ENCODE peak calls at places on chromosomes 1 and 21, in four cellular contexts. One of them, this sample, is unnamed.

GRCh38 chr1:238606896-238607295 is 716.2 kb upstream of the ZP4 start:
- DNase-seq in K562: no peak
- DNase-seq in GM12878: no peak
- DNase-seq in HepG2: no peak
- DNase-seq in this sample: no peak

GRCh38 chr21:35178812-35179211 is 129.7 kb upstream of the RUNX1 start:
- DNase-seq in GM12878: no peak
- DNase-seq in K562: no peak
- DNase-seq in HepG2: no peak
- DNase-seq in this sample: peak; percentile 10

GRCh38 chr1:51926171-51926812 is 47.8 kb upstream of the NRDC start:
- DNase-seq in HepG2: no peak
- DNase-seq in K562: peak; percentile 57
- DNase-seq in GM12878: no peak
- DNase-seq in this sample: peak; percentile 52

GRCh38 chr1:32893198-32894018 is 7.1 kb downstream of the HPCA start:
- DNase-seq in K562: peak; percentile 69
- DNase-seq in GM12878: no peak
- DNase-seq in HepG2: no peak
- DNase-seq in this sample: no peak

GRCh38 chr1:28329395-28330153 is 734 bp downstream of the MED18 start:
- DNase-seq in HepG2: peak; percentile 21
- DNase-seq in GM12878: no peak
- DNase-seq in K562: peak; percentile 70
- DNase-seq in this sample: peak; percentile 25

GRCh38 chr1:233082778-233083550 is 132.6 kb downstream of the NTPCR start:
- DNase-seq in HepG2: no peak
- DNase-seq in GM12878: no peak
- DNase-seq in K562: no peak
- DNase-seq in this sample: no peak

GRCh38 chr1:236457775-236458174 is 63.7 kb downstream of the EDARADD start:
- DNase-seq in K562: no peak
- DNase-seq in GM12878: peak; percentile 50
- DNase-seq in HepG2: no peak
- DNase-seq in this sample: no peak

GRCh38 chr1:14763977-14764376 is 165.5 kb downstream of the KAZN start:
- DNase-seq in K562: no peak
- DNase-seq in HepG2: no peak
- DNase-seq in GM12878: no peak
- DNase-seq in this sample: no peak

GRCh38 chr21:35136586-35137254 is 87.6 kb upstream of the RUNX1 start:
- DNase-seq in GM12878: no peak
- DNase-seq in K562: peak; percentile 79
- DNase-seq in HepG2: peak; percentile 49
- DNase-seq in this sample: peak; percentile 30

GRCh38 chr1:117128323-117129079 is 7.0 kb upstream of the TRIM45 start:
- DNase-seq in HepG2: no peak
- DNase-seq in K562: peak; percentile 49
- DNase-seq in GM12878: no peak
- DNase-seq in this sample: peak; percentile 68

GRCh38 chr1:152035406-152036315 is 1.1 kb downstream of the S100A11 start:
- DNase-seq in K562: peak; percentile 68
- DNase-seq in HepG2: no peak
- DNase-seq in GM12878: no peak
- DNase-seq in this sample: peak; percentile 63

GRCh38 chr1:56065729-56066128 is 513.6 kb downstream of the PLPP3 start:
- DNase-seq in K562: no peak
- DNase-seq in HepG2: no peak
- DNase-seq in GM12878: no peak
- DNase-seq in this sample: no peak

GRCh38 chr1:67668660-67669059 is 16.3 kb upstream of the GADD45A start:
- DNase-seq in HepG2: no peak
- DNase-seq in K562: no peak
- DNase-seq in GM12878: no peak
- DNase-seq in this sample: no peak

GRCh38 chr1:223291796-223292195 is 72.2 kb downstream of the SUSD4 start:
- DNase-seq in K562: no peak
- DNase-seq in GM12878: no peak
- DNase-seq in HepG2: no peak
- DNase-seq in this sample: no peak

GRCh38 chr1:96808186-96808585 is 86.6 kb downstream of the PTBP2 start:
- DNase-seq in K562: peak; percentile 17
- DNase-seq in GM12878: no peak
- DNase-seq in HepG2: no peak
- DNase-seq in this sample: peak; percentile 21

GRCh38 chr21:25171438-25171837 is 435.8 kb downstream of the MRPL39 start:
- DNase-seq in GM12878: no peak
- DNase-seq in K562: no peak
- DNase-seq in HepG2: no peak
- DNase-seq in this sample: no peak

GRCh38 chr1:32055426-32055825 is 17.3 kb upstream of the TMEM39B start:
- DNase-seq in HepG2: no peak
- DNase-seq in GM12878: no peak
- DNase-seq in K562: no peak
- DNase-seq in this sample: no peak

GRCh38 chr1:156870734-156871133 is 10.1 kb downstream of the NTRK1 start:
- DNase-seq in GM12878: no peak
- DNase-seq in HepG2: no peak
- DNase-seq in K562: no peak
- DNase-seq in this sample: no peak

GRCh38 chr1:229810140-229810539 is 184.1 kb downstream of the URB2 start:
- DNase-seq in GM12878: no peak
- DNase-seq in HepG2: no peak
- DNase-seq in K562: no peak
- DNase-seq in this sample: no peak

GRCh38 chr1:3053366-3053980 is 15.5 kb upstream of the PRDM16 start:
- DNase-seq in K562: no peak
- DNase-seq in GM12878: no peak
- DNase-seq in HepG2: no peak
- DNase-seq in this sample: no peak

GRCh38 chr1:57377731-57378139 is 46.1 kb downstream of the DAB1 start:
- DNase-seq in K562: no peak
- DNase-seq in HepG2: no peak
- DNase-seq in GM12878: no peak
- DNase-seq in this sample: no peak

GRCh38 chr1:27966402-27967105 is 6.8 kb downstream of the XKR8 start:
- DNase-seq in GM12878: no peak
- DNase-seq in K562: no peak
- DNase-seq in HepG2: no peak
- DNase-seq in this sample: no peak

GRCh38 chr1:117512728-117513321 is 93.0 kb upstream of the TENT5C start:
- DNase-seq in HepG2: no peak
- DNase-seq in K562: peak; percentile 29
- DNase-seq in GM12878: no peak
- DNase-seq in this sample: peak; percentile 41

GRCh38 chr1:229664133-229664689 is 38.2 kb downstream of the URB2 start:
- DNase-seq in HepG2: no peak
- DNase-seq in K562: peak; percentile 21
- DNase-seq in GM12878: peak; percentile 69
- DNase-seq in this sample: peak; percentile 85

GRCh38 chr21:42095581-42095980 is 24.5 kb downstream of the UMODL1 start:
- DNase-seq in GM12878: no peak
- DNase-seq in K562: no peak
- DNase-seq in HepG2: no peak
- DNase-seq in this sample: no peak

GRCh38 chr1:216910081-216910840 is 187.0 kb upstream of the ESRRG start:
- DNase-seq in GM12878: no peak
- DNase-seq in K562: no peak
- DNase-seq in HepG2: no peak
- DNase-seq in this sample: no peak

GRCh38 chr1:236129315-236129714 is 13.0 kb upstream of the GPR137B start:
- DNase-seq in GM12878: no peak
- DNase-seq in K562: no peak
- DNase-seq in HepG2: no peak
- DNase-seq in this sample: no peak

GRCh38 chr21:35138665-35139381 is 89.7 kb upstream of the RUNX1 start:
- DNase-seq in K562: peak; percentile 78
- DNase-seq in GM12878: no peak
- DNase-seq in HepG2: no peak
- DNase-seq in this sample: no peak

GRCh38 chr1:54549181-54549924 is 1.3 kb downstream of the ACOT11 start:
- DNase-seq in HepG2: no peak
- DNase-seq in GM12878: no peak
- DNase-seq in K562: no peak
- DNase-seq in this sample: no peak

GRCh38 chr1:213931804-213932203 is 56.0 kb upstream of the PROX1 start:
- DNase-seq in K562: peak; percentile 1
- DNase-seq in HepG2: no peak
- DNase-seq in GM12878: no peak
- DNase-seq in this sample: no peak

GRCh38 chr1:194420706-194421105 is 1234.3 kb upstream of the B3GALT2 start:
- DNase-seq in HepG2: no peak
- DNase-seq in K562: no peak
- DNase-seq in GM12878: no peak
- DNase-seq in this sample: no peak

GRCh38 chr1:21000245-21000594 is 176.5 kb downstream of the EIF4G3 start:
- DNase-seq in HepG2: no peak
- DNase-seq in K562: no peak
- DNase-seq in GM12878: no peak
- DNase-seq in this sample: no peak

GRCh38 chr1:109508001-109508872 is 1.3 kb downstream of the AMIGO1 start:
- DNase-seq in K562: no peak
- DNase-seq in HepG2: no peak
- DNase-seq in GM12878: no peak
- DNase-seq in this sample: no peak
- H4K20me1 ChIP-seq in K562: peaks cover 8% of the 10 kb centered on the region
- H4K20me1 ChIP-seq in HepG2: no peaks in the 10 kb centered on the region
- H4K20me1 ChIP-seq in GM12878: no peaks in the 10 kb centered on the region
- H4K20me1 ChIP-seq in this sample: no peaks in the 10 kb centered on the region

GRCh38 chr1:114390361-114390760 is 120.6 kb downstream of the TRIM33 start:
- DNase-seq in GM12878: no peak
- DNase-seq in K562: no peak
- DNase-seq in HepG2: no peak
- DNase-seq in this sample: no peak
- TF ChIP-seq MYC in GM12878: no peak
- TF ChIP-seq MYC in K562: no peak
- TF ChIP-seq MYC in HepG2: no peak
- TF ChIP-seq MYC in this sample: no peak

DNA sequence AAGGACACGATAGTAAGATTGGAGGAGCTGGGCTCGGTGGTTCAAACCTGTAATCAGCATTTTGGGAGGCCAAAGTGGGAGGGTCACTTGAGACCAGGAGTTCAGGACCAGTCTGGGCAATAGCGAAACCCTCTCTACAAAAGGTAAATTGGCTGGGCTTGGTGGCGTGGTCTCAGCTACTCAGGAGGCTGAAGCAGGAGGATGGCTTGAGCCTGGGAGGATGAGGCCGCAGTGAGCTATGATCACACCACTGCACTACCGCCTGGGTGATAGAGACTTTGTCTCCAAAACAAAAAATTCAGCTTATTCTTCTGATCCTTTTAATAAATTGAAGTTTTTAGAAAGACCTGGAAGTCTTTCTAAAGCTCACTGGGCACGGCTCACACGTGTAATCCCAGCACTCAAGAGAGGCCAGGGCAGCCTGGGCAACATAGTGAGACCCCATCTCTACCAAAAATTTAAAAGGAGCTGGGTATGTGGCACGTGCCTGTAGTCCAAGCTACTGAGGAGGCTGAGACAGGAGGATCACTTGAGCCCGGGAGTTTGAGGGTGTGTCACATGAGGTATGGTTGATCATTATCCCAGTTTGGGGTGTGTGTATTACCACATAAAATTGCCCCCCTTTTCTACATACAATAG is 15.3 kb downstream of the MASP2 start:
- DNase-seq in K562: no peak
- DNase-seq in HepG2: no peak
- DNase-seq in GM12878: no peak
- DNase-seq in this sample: no peak
- TF ChIP-seq EZH2 in K562: no peak
- TF ChIP-seq EZH2 in HepG2: no peak
- TF ChIP-seq EZH2 in GM12878: no peak
- TF ChIP-seq EZH2 in this sample: no peak

GRCh38 chr1:39113109-39113743 is 87.1 kb downstream of the NDUFS5 start:
- DNase-seq in K562: no peak
- DNase-seq in GM12878: no peak
- DNase-seq in HepG2: no peak
- DNase-seq in this sample: no peak
- H4K20me1 ChIP-seq in K562: peaks cover 3% of the 10 kb centered on the region
- H4K20me1 ChIP-seq in GM12878: peaks cover 4% of the 10 kb centered on the region
- H4K20me1 ChIP-seq in HepG2: no peaks in the 10 kb centered on the region
- H4K20me1 ChIP-seq in this sample: peaks cover 24% of the 10 kb centered on the region

GRCh38 chr1:119893238-119893791 is 3.0 kb downstream of the ADAM30 start:
- DNase-seq in GM12878: no peak
- DNase-seq in K562: no peak
- DNase-seq in HepG2: no peak
- DNase-seq in this sample: no peak
- TF ChIP-seq MYC in GM12878: no peak
- TF ChIP-seq MYC in K562: no peak
- TF ChIP-seq MYC in HepG2: no peak
- TF ChIP-seq MYC in this sample: no peak

DNA sequence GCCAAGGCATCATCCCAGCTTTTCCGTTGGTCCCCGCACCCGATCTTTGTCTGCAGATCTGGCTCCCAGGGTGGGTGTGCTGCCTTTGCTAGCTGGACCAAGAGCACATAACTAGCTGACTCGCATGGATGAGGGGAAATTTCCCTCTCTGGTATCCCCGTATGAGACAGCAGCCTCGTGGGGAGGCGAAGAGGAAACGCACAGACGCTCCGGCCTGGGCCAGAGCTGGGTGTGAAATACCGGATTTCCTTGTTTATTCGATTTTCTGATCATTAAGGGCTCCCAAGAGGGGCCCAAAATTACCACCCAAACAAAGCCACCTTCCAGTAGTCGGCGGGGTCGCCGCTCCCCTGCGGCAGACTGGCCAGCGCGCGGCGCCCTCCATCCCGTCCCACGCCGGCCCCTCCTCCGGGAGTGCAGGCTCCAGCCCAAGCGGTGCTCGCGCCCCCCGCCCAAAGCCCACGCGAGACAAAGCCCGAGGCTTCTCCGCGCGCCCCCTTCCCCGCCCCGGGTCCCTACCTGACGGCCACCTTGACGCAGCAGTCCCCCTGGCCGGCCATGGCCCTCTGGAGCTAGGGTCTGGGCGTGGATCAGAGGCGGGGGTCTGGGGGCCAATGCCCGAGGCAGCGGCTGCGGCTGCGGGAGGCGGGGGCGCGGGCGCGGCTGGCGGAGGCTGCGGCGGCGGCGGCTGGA is 544 bp downstream of the KIF21B start:
- DNase-seq in K562: no peak
- DNase-seq in HepG2: no peak
- DNase-seq in GM12878: no peak
- DNase-seq in this sample: no peak
- TF ChIP-seq EZH2 in K562: no peak
- TF ChIP-seq EZH2 in HepG2: no peak
- TF ChIP-seq EZH2 in GM12878: no peak
- TF ChIP-seq EZH2 in this sample: no peak